ENCODE peak calls at places on chromosome 16, in five cellular contexts. One of them, this sample, is unnamed.

GRCh38 chr16:77679901-77680300 is 42.4 kb upstream of the NUDT7 start:
- DNase-seq in GM23338: no peak
- DNase-seq in HepG2: no peak
- DNase-seq in GM23248: no peak
- DNase-seq in fibroblast of lung: peak
- DNase-seq in this sample: no peak

GRCh38 chr16:56615353-56615752 is 7.0 kb downstream of the MT2A start:
- DNase-seq in GM23338: no peak
- DNase-seq in HepG2: no peak
- DNase-seq in GM23248: peak
- DNase-seq in fibroblast of lung: peak
- DNase-seq in this sample: no peak

GRCh38 chr16:53142823-53143568 is 88.2 kb downstream of the CHD9 start:
- DNase-seq in GM23338: no peak
- DNase-seq in HepG2: no peak
- DNase-seq in GM23248: peak
- DNase-seq in fibroblast of lung: no peak
- DNase-seq in this sample: no peak

GRCh38 chr16:30186782-30187555 is 3.6 kb downstream of the CORO1A start:
- DNase-seq in GM23338: peak
- DNase-seq in HepG2: peak
- DNase-seq in GM23248: peak
- DNase-seq in fibroblast of lung: no peak
- DNase-seq in this sample: peak

GRCh38 chr16:81707411-81708321 is 71.4 kb upstream of the PLCG2 start:
- DNase-seq in GM23338: no peak
- DNase-seq in HepG2: no peak
- DNase-seq in GM23248: peak
- DNase-seq in fibroblast of lung: peak
- DNase-seq in this sample: no peak

GRCh38 chr16:4702466-4702808 is 9.1 kb downstream of the NUDT16L1 start:
- DNase-seq in GM23338: no peak
- DNase-seq in HepG2: peak
- DNase-seq in GM23248: no peak
- DNase-seq in fibroblast of lung: no peak
- DNase-seq in this sample: no peak

GRCh38 chr16:51025588-51026290 is 125.3 kb downstream of the SALL1 start:
- DNase-seq in GM23338: no peak
- DNase-seq in HepG2: no peak
- DNase-seq in GM23248: no peak
- DNase-seq in fibroblast of lung: no peak
- DNase-seq in this sample: no peak

GRCh38 chr16:57628008-57628781 is at the start of gene ADGRG1:
- DNase-seq in GM23338: peak
- DNase-seq in HepG2: peak
- DNase-seq in GM23248: peak
- DNase-seq in fibroblast of lung: peak
- DNase-seq in this sample: peak

GRCh38 chr16:30382398-30383015 is at the start of gene SEPTIN1:
- DNase-seq in GM23338: no peak
- DNase-seq in HepG2: no peak
- DNase-seq in GM23248: no peak
- DNase-seq in fibroblast of lung: no peak
- DNase-seq in this sample: no peak

GRCh38 chr16:72561-73537 is at the start of gene RHBDF1:
- DNase-seq in GM23338: peak
- DNase-seq in HepG2: no peak
- DNase-seq in GM23248: peak
- DNase-seq in fibroblast of lung: peak
- DNase-seq in this sample: peak

GRCh38 chr16:52906271-52906670 is 146.4 kb downstream of the CHD9NB start:
- DNase-seq in GM23338: no peak
- DNase-seq in HepG2: no peak
- DNase-seq in GM23248: no peak
- DNase-seq in fibroblast of lung: no peak
- DNase-seq in this sample: no peak

GRCh38 chr16:71439531-71439930 is 2.3 kb downstream of the TLE7 start:
- DNase-seq in GM23338: no peak
- DNase-seq in HepG2: no peak
- DNase-seq in GM23248: peak
- DNase-seq in fibroblast of lung: no peak
- DNase-seq in this sample: no peak

GRCh38 chr16:88451586-88452484 is 1.2 kb upstream of the ZFPM1 start:
- DNase-seq in GM23338: no peak
- DNase-seq in HepG2: peak
- DNase-seq in GM23248: no peak
- DNase-seq in fibroblast of lung: no peak
- DNase-seq in this sample: no peak

GRCh38 chr16:57653936-57654335 is 14.2 kb upstream of the ADGRG3 start:
- DNase-seq in GM23338: no peak
- DNase-seq in HepG2: no peak
- DNase-seq in GM23248: no peak
- DNase-seq in fibroblast of lung: no peak
- DNase-seq in this sample: no peak

GRCh38 chr16:58814348-58814801 is 80.3 kb upstream of the GOT2 start:
- DNase-seq in GM23338: peak
- DNase-seq in HepG2: peak
- DNase-seq in GM23248: peak
- DNase-seq in fibroblast of lung: peak
- DNase-seq in this sample: peak

GRCh38 chr16:30786936-30787612 is at the start of gene ZNF629:
- DNase-seq in GM23338: peak
- DNase-seq in HepG2: peak
- DNase-seq in GM23248: peak
- DNase-seq in fibroblast of lung: peak
- DNase-seq in this sample: peak

GRCh38 chr16:74296465-74297295 is at the start of gene PSMD7:
- DNase-seq in GM23338: peak
- DNase-seq in HepG2: peak
- DNase-seq in GM23248: peak
- DNase-seq in fibroblast of lung: peak
- DNase-seq in this sample: peak

GRCh38 chr16:88978608-88979346 is 1.8 kb upstream of the CBFA2T3 start:
- DNase-seq in GM23338: no peak
- DNase-seq in HepG2: no peak
- DNase-seq in GM23248: no peak
- DNase-seq in fibroblast of lung: no peak
- DNase-seq in this sample: no peak

GRCh38 chr16:81693467-81694303 is 85.4 kb upstream of the PLCG2 start:
- DNase-seq in GM23338: no peak
- DNase-seq in HepG2: no peak
- DNase-seq in GM23248: no peak
- DNase-seq in fibroblast of lung: peak
- DNase-seq in this sample: no peak

GRCh38 chr16:56938664-56939513 is 6.9 kb downstream of the HERPUD1 start:
- DNase-seq in GM23338: no peak
- DNase-seq in HepG2: no peak
- DNase-seq in GM23248: no peak
- DNase-seq in fibroblast of lung: no peak
- DNase-seq in this sample: no peak

GRCh38 chr16:81676571-81677374 is 102.3 kb upstream of the PLCG2 start:
- DNase-seq in GM23338: no peak
- DNase-seq in HepG2: no peak
- DNase-seq in GM23248: no peak
- DNase-seq in fibroblast of lung: no peak
- DNase-seq in this sample: no peak

GRCh38 chr16:82660078-82660645 is 33.4 kb downstream of the CDH13 start:
- DNase-seq in GM23338: peak
- DNase-seq in HepG2: no peak
- DNase-seq in GM23248: peak
- DNase-seq in fibroblast of lung: peak
- DNase-seq in this sample: no peak

GRCh38 chr16:57263585-57264351 is 18.7 kb downstream of the ARL2BP start:
- DNase-seq in GM23338: no peak
- DNase-seq in HepG2: no peak
- DNase-seq in GM23248: no peak
- DNase-seq in fibroblast of lung: no peak
- DNase-seq in this sample: no peak

GRCh38 chr16:53219795-53220194 is 165.0 kb downstream of the CHD9 start:
- DNase-seq in GM23338: no peak
- DNase-seq in HepG2: no peak
- DNase-seq in GM23248: peak
- DNase-seq in fibroblast of lung: peak
- DNase-seq in this sample: no peak

GRCh38 chr16:89505204-89506112 is 2.7 kb upstream of the SPG7 start:
- DNase-seq in GM23338: no peak
- DNase-seq in HepG2: peak
- DNase-seq in GM23248: peak
- DNase-seq in fibroblast of lung: peak
- DNase-seq in this sample: no peak

GRCh38 chr16:80346160-80346632 is 194.6 kb upstream of the DYNLRB2 start:
- DNase-seq in GM23338: no peak
- DNase-seq in HepG2: no peak
- DNase-seq in GM23248: peak
- DNase-seq in fibroblast of lung: no peak
- DNase-seq in this sample: peak

GRCh38 chr16:67183-67791 is 5.1 kb downstream of the RHBDF1 start:
- DNase-seq in GM23338: no peak
- DNase-seq in HepG2: no peak
- DNase-seq in GM23248: no peak
- DNase-seq in fibroblast of lung: no peak
- DNase-seq in this sample: no peak

GRCh38 chr16:22638393-22639206 is 127.9 kb downstream of the NPIPB5 start:
- DNase-seq in GM23338: no peak
- DNase-seq in HepG2: no peak
- DNase-seq in GM23248: peak
- DNase-seq in fibroblast of lung: peak
- DNase-seq in this sample: no peak

GRCh38 chr16:1101133-1101532 is 5.1 kb upstream of the C1QTNF8 start:
- DNase-seq in GM23338: no peak
- DNase-seq in HepG2: no peak
- DNase-seq in GM23248: no peak
- DNase-seq in fibroblast of lung: no peak
- DNase-seq in this sample: no peak

GRCh38 chr16:1103649-1104005 is 7.6 kb upstream of the C1QTNF8 start:
- DNase-seq in GM23338: no peak
- DNase-seq in HepG2: no peak
- DNase-seq in GM23248: no peak
- DNase-seq in fibroblast of lung: no peak
- DNase-seq in this sample: no peak

GRCh38 chr16:1102333-1102700 is 6.3 kb upstream of the C1QTNF8 start:
- DNase-seq in GM23338: no peak
- DNase-seq in HepG2: no peak
- DNase-seq in GM23248: no peak
- DNase-seq in fibroblast of lung: no peak
- DNase-seq in this sample: no peak

GRCh38 chr16:1101573-1102332 is 5.7 kb upstream of the C1QTNF8 start:
- DNase-seq in GM23338: no peak
- DNase-seq in HepG2: no peak
- DNase-seq in GM23248: no peak
- DNase-seq in fibroblast of lung: no peak
- DNase-seq in this sample: no peak

DNA sequence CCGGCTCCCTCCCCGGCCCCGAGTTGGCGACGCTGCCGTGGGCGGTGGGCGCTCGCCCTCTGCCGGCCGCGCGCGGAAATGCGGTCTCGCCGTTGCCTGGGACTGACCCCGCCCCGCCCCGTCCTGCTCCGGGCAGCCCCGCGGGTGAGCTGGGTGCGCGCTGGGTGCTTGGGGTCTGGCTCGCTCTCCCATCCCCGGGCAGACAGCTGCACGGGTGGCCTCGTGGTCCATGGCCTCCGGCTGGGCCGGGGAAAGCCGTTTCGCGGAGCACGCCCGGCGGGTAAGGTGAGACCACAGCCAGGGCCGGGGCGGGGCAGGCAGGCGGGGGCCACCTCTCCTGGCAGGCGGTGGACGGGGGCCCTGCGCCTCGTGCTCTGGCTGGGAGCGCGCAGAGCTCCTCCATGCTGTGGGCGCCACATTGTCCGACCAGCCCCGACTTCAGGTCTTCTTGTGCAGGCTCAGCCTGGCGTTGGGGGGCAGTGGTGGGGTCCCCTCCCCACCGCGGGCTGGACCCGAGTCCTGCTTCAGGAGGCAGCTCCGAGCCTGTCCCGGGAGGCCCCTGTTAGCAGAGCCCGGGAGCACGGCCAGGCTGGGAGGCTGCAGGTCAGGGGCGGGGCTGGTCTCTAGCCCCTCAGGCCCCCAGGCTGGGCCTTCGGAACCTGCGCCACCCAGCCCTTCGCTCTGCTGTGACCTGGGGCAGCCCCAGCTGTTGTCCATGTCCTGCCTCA is 7.0 kb upstream of the C1QTNF8 start:
- DNase-seq in GM23338: peak
- DNase-seq in HepG2: no peak
- DNase-seq in GM23248: peak
- DNase-seq in fibroblast of lung: no peak
- DNase-seq in this sample: peak
- TF ChIP-seq EZH2 in GM23338: no peak
- TF ChIP-seq EZH2 in HepG2: no peak
- TF ChIP-seq EZH2 in GM23248: no peak
- TF ChIP-seq EZH2 in fibroblast of lung: no peak
- TF ChIP-seq EZH2 in this sample: peak

GRCh38 chr16:66612422-66612821 is 7.9 kb downstream of the CMTM3 start:
- DNase-seq in GM23338: no peak
- DNase-seq in HepG2: no peak
- DNase-seq in GM23248: no peak
- DNase-seq in fibroblast of lung: no peak
- DNase-seq in this sample: no peak
- H2AFZ ChIP-seq in GM23338: no peak
- H2AFZ ChIP-seq in HepG2: no peak
- H2AFZ ChIP-seq in GM23248: no peak
- H2AFZ ChIP-seq in fibroblast of lung: no peak
- H2AFZ ChIP-seq in this sample: no peak

DNA sequence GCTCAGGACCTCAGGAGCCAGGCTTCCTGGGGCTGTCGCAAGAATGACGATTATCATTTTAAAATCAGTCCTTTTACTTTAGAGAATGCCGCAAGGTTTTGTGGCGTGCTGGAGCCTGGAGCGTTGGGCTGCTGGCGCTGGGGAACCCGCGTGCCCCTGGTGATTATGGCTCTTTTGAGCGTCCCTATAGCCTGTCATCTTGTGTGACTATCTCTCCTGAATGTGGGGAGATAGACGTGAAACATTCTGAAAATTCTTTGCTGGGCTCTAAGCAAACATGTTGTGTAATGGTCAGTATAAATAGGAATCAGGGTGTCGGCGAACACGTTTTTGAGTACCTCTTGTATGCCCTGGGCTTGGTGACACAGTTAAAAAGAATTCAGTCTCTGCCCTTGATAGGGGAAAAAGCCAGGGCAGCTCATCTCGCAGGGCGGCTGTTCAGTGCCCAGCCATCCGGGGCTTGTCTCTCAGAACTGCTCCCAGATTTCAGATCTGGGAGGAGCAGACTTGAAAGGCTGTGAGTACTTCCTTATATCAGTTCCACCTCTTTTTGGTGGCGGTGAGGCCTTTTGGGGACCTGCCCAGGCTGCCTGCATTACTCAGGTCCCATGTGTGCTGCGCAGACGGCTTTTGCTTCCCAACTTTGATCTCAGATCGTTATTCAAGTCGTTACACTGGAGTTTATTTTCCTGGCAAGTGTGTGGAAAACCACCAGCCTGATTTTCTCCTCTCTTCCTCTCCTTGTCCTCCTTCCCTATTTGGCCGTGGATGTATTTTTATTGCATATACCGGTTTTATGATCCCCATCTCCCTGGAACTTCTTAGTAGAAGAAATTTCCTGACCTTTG is 976 bp downstream of the SLC7A6 start:
- DNase-seq in GM23338: peak
- DNase-seq in HepG2: peak
- DNase-seq in GM23248: peak
- DNase-seq in fibroblast of lung: peak
- DNase-seq in this sample: peak
- TF ChIP-seq EZH2 in GM23338: no peak
- TF ChIP-seq EZH2 in HepG2: no peak
- TF ChIP-seq EZH2 in GM23248: no peak
- TF ChIP-seq EZH2 in fibroblast of lung: no peak
- TF ChIP-seq EZH2 in this sample: no peak

GRCh38 chr16:75443301-75443700 is 10.0 kb upstream of the CFDP1 start:
- DNase-seq in GM23338: no peak
- DNase-seq in HepG2: no peak
- DNase-seq in GM23248: peak
- DNase-seq in fibroblast of lung: no peak
- DNase-seq in this sample: no peak
- H2AFZ ChIP-seq in GM23338: no peak
- H2AFZ ChIP-seq in HepG2: no peak
- H2AFZ ChIP-seq in GM23248: no peak
- H2AFZ ChIP-seq in fibroblast of lung: no peak
- H2AFZ ChIP-seq in this sample: no peak